ENCODE peak calls at places on chromosome 11, in five cellular contexts. I, X, L, K and E are unnamed samples.
A peak's percentile ranks its signal among the peaks of the same experiment; 100 is the strongest.

GRCh38 chr11:72826942-72827480 is 12.8 kb downstream of the ATG16L2 start:
- DNase-seq in I (no peak), X (peak; percentile 1), L (no peak), K (no peak), E (no peak)

GRCh38 chr11:66866420-66867010 is 9.7 kb downstream of the LRFN4 start:
- DNase-seq in I (no peak), X (no peak), L (no peak), K (no peak), E (no peak)

GRCh38 chr11:120929664-120930154 is 94.2 kb upstream of the TBCEL start:
- DNase-seq in I (peak; percentile 42), X (peak; percentile 50), L (peak; percentile 90), K (no peak), E (peak; percentile 23)

GRCh38 chr11:124082371-124082770 is 32.9 kb upstream of the VWA5A start:
- DNase-seq in I (no peak), X (no peak), L (no peak), K (no peak), E (no peak)

GRCh38 chr11:7639643-7640025 is 33.7 kb downstream of the CYB5R2 start:
- DNase-seq in I (peak; percentile 33), X (no peak), L (no peak), K (no peak), E (no peak)

GRCh38 chr11:8858808-8859207 is 52.2 kb upstream of the AKIP1 start:
- DNase-seq in I (no peak), X (no peak), L (no peak), K (no peak), E (no peak)

GRCh38 chr11:78310500-78310909 is 107.1 kb downstream of the GAB2 start:
- DNase-seq in I (peak; percentile 86), X (no peak), L (no peak), K (peak; percentile 10), E (peak; percentile 81)

GRCh38 chr11:46026616-46027293 is 94.5 kb downstream of the PHF21A start:
- DNase-seq in I (peak; percentile 23), X (no peak), L (no peak), K (no peak), E (no peak)

GRCh38 chr11:76327756-76328388 is 53.1 kb downstream of the THAP12 start:
- DNase-seq in I (no peak), X (no peak), L (no peak), K (no peak), E (peak; percentile 35)

GRCh38 chr11:122793500-122793899 is 44.8 kb upstream of the CRTAM start:
- DNase-seq in I (no peak), X (no peak), L (no peak), K (no peak), E (no peak)

GRCh38 chr11:66937334-66937733 is 20.8 kb downstream of the PC start:
- DNase-seq in I (no peak), X (no peak), L (no peak), K (no peak), E (no peak)

GRCh38 chr11:68455485-68455884 is 5.1 kb upstream of the PPP6R3 start:
- DNase-seq in I (no peak), X (no peak), L (no peak), K (no peak), E (no peak)
- H3K4me1 ChIP-seq in I (no peaks in the 10 kb centered on the region), X (no peaks in the 10 kb centered on the region), L (no peaks in the 10 kb centered on the region), K (no peaks in the 10 kb centered on the region), E (peaks cover 7% of the 10 kb centered on the region)

GRCh38 chr11:107931206-107931605 is 3.0 kb downstream of the RAB39A start:
- DNase-seq in I (no peak), X (peak; percentile 93), L (no peak), K (no peak), E (no peak)

GRCh38 chr11:107928046-107928766 is at the start of gene RAB39A:
- DNase-seq in I (peak; percentile 93), X (peak; percentile 92), L (peak; percentile 98), K (peak; percentile 91), E (peak; percentile 82)

GRCh38 chr11:107927559-107927958 is 689 bp upstream of the RAB39A start:
- DNase-seq in I (no peak), X (no peak), L (no peak), K (no peak), E (no peak)

GRCh38 chr11:107929611-107930200 is 1.5 kb downstream of the RAB39A start:
- DNase-seq in I (peak; percentile 32), X (no peak), L (peak; percentile 19), K (no peak), E (no peak)

GRCh38 chr11:107928767-107929507 is 689 bp downstream of the RAB39A start:
- DNase-seq in I (peak; percentile 19), X (no peak), L (peak; percentile 71), K (no peak), E (peak; percentile 20)
- H3K4me3 ChIP-seq in I (peak overlapping the region; percentile 54), X (no peak overlapping the region), L (peak overlapping the region; percentile 92), K (peak overlapping the region; percentile 28), E (peak overlapping the region; percentile 58)

GRCh38 chr11:64246874-64247728 is at the start of gene PPP1R14B:
- DNase-seq in I (peak; percentile 92), X (peak; percentile 91), L (peak; percentile 95), K (peak; percentile 84), E (peak; percentile 92)

GRCh38 chr11:64244966-64245365 is 1.8 kb downstream of the PPP1R14B start:
- DNase-seq in I (no peak), X (no peak), L (no peak), K (no peak), E (no peak)

GRCh38 chr11:64244107-64244506 is 2.6 kb downstream of the PPP1R14B start:
- DNase-seq in I (no peak), X (no peak), L (no peak), K (no peak), E (no peak)

GRCh38 chr11:64245401-64245796 is 1.3 kb downstream of the PPP1R14B start:
- DNase-seq in I (peak; percentile 67), X (peak; percentile 55), L (no peak), K (peak; percentile 87), E (no peak)

GRCh38 chr11:64245797-64246623 is 733 bp downstream of the PPP1R14B start:
- DNase-seq in I (peak; percentile 88), X (peak; percentile 99), L (peak; percentile 44), K (peak; percentile 88), E (peak; percentile 72)
- H3K4me1 ChIP-seq in I (peaks cover 32% of the 10 kb centered on the region), X (peaks cover 49% of the 10 kb centered on the region), L (peaks cover 33% of the 10 kb centered on the region), K (peaks cover 24% of the 10 kb centered on the region), E (peaks cover 66% of the 10 kb centered on the region)

GRCh38 chr11:134071306-134071705 is 2.4 kb downstream of the JAM3 start:
- DNase-seq in I (no peak), X (no peak), L (no peak), K (no peak), E (no peak)

GRCh38 chr11:134071766-134072403 is 3.0 kb downstream of the JAM3 start:
- DNase-seq in I (no peak), X (no peak), L (no peak), K (no peak), E (no peak)

GRCh38 chr11:134068829-134069425 is at the start of gene JAM3:
- DNase-seq in I (peak; percentile 97), X (peak; percentile 44), L (peak; percentile 99), K (peak; percentile 85), E (peak; percentile 95)

GRCh38 chr11:134069426-134069921 is 602 bp downstream of the JAM3 start:
- DNase-seq in I (peak; percentile 33), X (no peak), L (peak; percentile 71), K (no peak), E (no peak)

GRCh38 chr11:134069996-134070845 is 1.3 kb downstream of the JAM3 start:
- DNase-seq in I (no peak), X (no peak), L (peak; percentile 34), K (no peak), E (no peak)
- H3K4me3 ChIP-seq in I (peak overlapping the region; percentile 96), X (no peak overlapping the region), L (peak overlapping the region; percentile 87), K (no peak overlapping the region), E (peak overlapping the region; percentile 81)

DNA sequence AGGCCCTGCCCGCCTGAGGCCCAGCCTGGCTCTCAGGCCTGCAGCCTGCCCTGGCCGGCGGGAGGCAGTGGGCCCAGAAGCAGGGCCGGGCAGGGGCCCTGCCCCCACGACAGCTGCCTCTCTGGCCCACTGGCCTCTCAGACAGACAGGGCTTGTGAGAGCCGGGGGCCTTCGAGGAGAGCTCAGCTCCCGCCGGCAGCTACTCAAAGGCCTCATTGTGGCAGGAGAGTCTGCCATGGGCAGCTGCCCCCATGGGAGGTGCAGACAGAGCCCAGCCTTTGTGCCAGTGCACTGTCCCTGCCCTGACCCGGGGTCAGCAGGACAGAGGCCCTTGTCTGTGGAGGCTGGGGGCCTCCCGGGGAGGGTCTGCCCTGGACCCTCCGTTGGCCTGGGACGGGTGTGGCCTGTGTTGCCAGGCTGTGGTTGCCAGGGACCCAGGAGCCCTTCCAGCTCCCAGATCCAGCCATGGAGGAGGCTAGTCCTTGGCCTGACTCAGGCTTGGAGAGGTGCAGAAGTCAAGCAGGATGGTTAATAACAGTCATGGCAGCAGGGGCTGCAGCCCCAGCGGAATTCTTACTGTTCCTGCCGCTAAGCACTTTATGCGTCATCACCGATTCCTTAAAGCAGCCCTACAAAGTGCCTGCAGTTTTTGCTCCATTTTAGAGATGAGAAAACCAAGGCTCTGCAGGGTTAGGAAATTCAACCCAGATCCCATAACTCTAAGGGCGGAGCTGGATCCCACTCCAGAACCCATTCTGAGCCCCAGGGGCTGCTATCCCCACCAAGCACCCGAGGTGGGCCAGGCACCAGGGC is 12.5 kb downstream of the FLRT1 start:
- DNase-seq in I (no peak), X (no peak), L (peak; percentile 72), K (no peak), E (no peak)
- H3K4me1 ChIP-seq in I (no peaks in the 10 kb centered on the region), X (no peaks in the 10 kb centered on the region), L (peaks cover 15% of the 10 kb centered on the region), K (no peaks in the 10 kb centered on the region), E (no peaks in the 10 kb centered on the region)

GRCh38 chr11:116272181-116272789 is 500.5 kb downstream of the BUD13 start:
- DNase-seq in I (no peak), X (no peak), L (peak; percentile 28), K (no peak), E (no peak)

GRCh38 chr11:116281173-116282160 is 491.3 kb downstream of the BUD13 start:
- DNase-seq in I (no peak), X (no peak), L (no peak), K (no peak), E (no peak)

GRCh38 chr11:116275634-116276033 is 497.2 kb downstream of the BUD13 start:
- DNase-seq in I (peak; percentile 26), X (peak; percentile 22), L (no peak), K (no peak), E (no peak)

GRCh38 chr11:116278076-116278475 is 494.7 kb downstream of the BUD13 start:
- DNase-seq in I (no peak), X (no peak), L (no peak), K (no peak), E (no peak)

DNA sequence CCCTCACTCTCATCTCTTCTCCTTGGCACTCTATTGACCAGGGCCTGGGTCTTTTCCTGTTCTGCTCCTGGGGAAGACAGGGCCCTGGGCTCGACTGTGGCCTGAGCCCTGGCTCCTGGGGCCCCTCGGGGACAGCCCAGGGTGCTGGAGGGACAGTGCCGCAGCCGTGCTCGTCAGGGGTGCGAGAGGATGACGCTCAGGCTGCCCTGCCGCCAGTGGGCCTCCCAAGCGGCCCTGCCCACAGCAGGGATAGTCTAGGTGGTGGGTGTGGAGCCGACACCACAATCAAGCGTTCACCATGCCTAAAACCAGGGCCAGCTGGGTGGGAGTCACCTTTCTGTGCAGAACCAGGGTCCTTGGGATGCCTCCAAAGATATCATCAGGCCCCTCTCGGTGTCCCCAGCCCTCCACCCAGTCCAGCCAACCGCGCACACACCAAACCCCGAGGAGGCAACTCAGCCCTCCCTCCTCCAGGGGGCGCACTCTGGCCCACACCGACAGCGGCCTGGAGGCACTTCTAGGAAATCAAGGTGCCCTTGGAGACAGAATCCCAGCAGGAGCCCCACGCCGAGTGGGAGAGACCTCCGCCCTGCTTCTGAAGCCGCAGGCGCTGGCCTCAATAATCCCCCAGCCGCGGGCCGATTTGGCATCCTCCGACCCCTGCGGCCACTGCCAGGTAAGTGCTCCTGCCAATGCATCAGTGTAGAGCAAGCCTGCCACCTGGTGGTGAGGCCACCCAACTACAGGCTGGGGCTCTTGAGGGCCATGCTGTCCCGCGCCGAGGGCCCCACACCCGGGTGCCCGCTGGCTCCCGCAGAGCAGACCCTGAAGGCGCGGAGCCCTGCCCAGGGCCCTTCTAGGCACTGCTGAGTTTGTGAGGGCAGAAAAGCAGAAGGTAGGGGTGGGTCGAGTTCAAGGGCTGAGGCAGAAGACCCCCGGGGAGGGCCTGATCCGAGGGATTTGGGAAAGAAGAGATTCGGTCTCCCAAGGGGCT is 496.4 kb downstream of the BUD13 start:
- DNase-seq in I (peak; percentile 65), X (peak; percentile 67), L (peak; percentile 91), K (peak; percentile 49), E (peak; percentile 72)
- H3K4me3 ChIP-seq in I (peak overlapping the region; percentile 29), X (no peak overlapping the region), L (peak overlapping the region; percentile 43), K (no peak overlapping the region), E (peak overlapping the region; percentile 50)